ENCODE peak calls at places on chromosomes 2 and 18, in seven cellular contexts. T is caudate nucleus; Y is kidney glomerular epithelial cell; P is CD8-positive, alpha-beta T cell; O is stimulated activated CD8-positive, alpha-beta memory T cell treated with anti-CD3 and anti-CD28 coated beads, Interleukin-15, amount 100 ng/mL, for 4 hours; G is fibroblast of mammary gland; J is bronchial epithelial cell. A is an unnamed sample.

GRCh38 chr18:26764584-26764983 is 100.9 kb downstream of the AQP4 start:
- DNase-seq in T (no peak), Y (no peak), P (no peak), O (no peak), G (no peak), J (no peak), A (no peak)

GRCh38 chr2:216539791-216540241 is 41.2 kb downstream of the RPL37A start:
- DNase-seq in T (no peak), Y (peak; percentile 72), P (no peak), O (no peak), G (no peak), J (peak; percentile 88), A (no peak)

GRCh38 chr2:197803033-197803444 is 1.4 kb upstream of the PLCL1 start:
- DNase-seq in T (no peak), Y (peak; percentile 60), P (no peak), O (no peak), G (peak; percentile 66), J (peak; percentile 59), A (no peak)

GRCh38 chr18:37299471-37300304 is 265.9 kb downstream of the CELF4 start:
- DNase-seq in T (no peak), Y (peak; percentile 100), P (no peak), O (no peak), G (peak; percentile 96), J (peak; percentile 95), A (peak; percentile 87)

GRCh38 chr18:75915941-75916640 is 488.6 kb upstream of the SMIM21 start:
- DNase-seq in T (peak; percentile 23), Y (no peak), P (no peak), O (no peak), G (no peak), J (no peak), A (no peak)

GRCh38 chr2:230128943-230129342 is 60.2 kb upstream of the SLC16A14 start:
- DNase-seq in T (no peak), Y (no peak), P (no peak), O (no peak), G (peak; percentile 83), J (no peak), A (no peak)

GRCh38 chr2:41966920-41967319 is 80.9 kb upstream of the PKDCC start:
- DNase-seq in T (peak; percentile 67), Y (no peak), P (no peak), O (no peak), G (no peak), J (no peak), A (peak; percentile 84)

GRCh38 chr2:67159929-67160328 is 237.2 kb upstream of the ETAA1 start:
- DNase-seq in T (no peak), Y (no peak), P (no peak), O (no peak), G (peak; percentile 45), J (no peak), A (no peak)

GRCh38 chr2:16335947-16336346 is 329.7 kb downstream of the CYRIA start:
- DNase-seq in T (no peak), Y (no peak), P (no peak), O (no peak), G (no peak), J (no peak), A (no peak)

GRCh38 chr2:152715854-152716428 is 1.3 kb downstream of the PRPF40A start:
- DNase-seq in T (no peak), Y (peak; percentile 37), P (no peak), O (no peak), G (peak; percentile 43), J (peak; percentile 48), A (no peak)

GRCh38 chr2:41169744-41170143 is 717.9 kb upstream of the SLC8A1 start:
- DNase-seq in T (no peak), Y (no peak), P (no peak), O (no peak), G (no peak), J (no peak), A (no peak)

GRCh38 chr2:96154506-96155380 is 9.5 kb upstream of the DUSP2 start:
- DNase-seq in T (no peak), Y (no peak), P (no peak), O (no peak), G (no peak), J (no peak), A (no peak)

GRCh38 chr2:237421542-237422047 is 7.6 kb upstream of the COL6A3 start:
- DNase-seq in T (no peak), Y (peak; percentile 77), P (peak; percentile 77), O (peak; percentile 66), G (peak; percentile 90), J (peak; percentile 69), A (no peak)

GRCh38 chr2:10532631-10533101 is 84.5 kb upstream of the ODC1 start:
- DNase-seq in T (no peak), Y (no peak), P (no peak), O (no peak), G (no peak), J (no peak), A (no peak)

GRCh38 chr18:58338961-58339722 is 289.7 kb downstream of the ALPK2 start:
- DNase-seq in T (no peak), Y (no peak), P (no peak), O (no peak), G (peak; percentile 63), J (peak; percentile 80), A (no peak)